ENCODE peak calls at places on chromosomes 16 and 17, in ten cellular contexts. One of them, this sample, is unnamed.

GRCh38 chr16:16940351-16940750 is 530.4 kb downstream of the XYLT1 start:
- DNase-seq in globus pallidus: no peak
- DNase-seq in coronary artery: no peak
- DNase-seq in T-helper 1 cell: no peak
- DNase-seq in effector memory CD4-positive, alpha-beta T cell: no peak
- DNase-seq in A549: no peak
- DNase-seq in breast epithelium: no peak
- DNase-seq in retinal pigment epithelial cell: no peak
- DNase-seq in fibroblast of the aortic adventitia: no peak
- DNase-seq in ovary: no peak
- DNase-seq in this sample: no peak

GRCh38 chr17:65418622-65419021 is 142.8 kb downstream of the AXIN2 start:
- DNase-seq in A549: no peak
- DNase-seq in globus pallidus: no peak
- DNase-seq in coronary artery: no peak
- DNase-seq in fibroblast of the aortic adventitia: no peak
- DNase-seq in ovary: no peak
- DNase-seq in breast epithelium: no peak
- DNase-seq in effector memory CD4-positive, alpha-beta T cell: no peak
- DNase-seq in T-helper 1 cell: no peak
- DNase-seq in retinal pigment epithelial cell: no peak
- DNase-seq in this sample: no peak

GRCh38 chr16:83887088-83887487 is 11.8 kb upstream of the MLYCD start:
- DNase-seq in A549: peak
- DNase-seq in globus pallidus: peak
- DNase-seq in T-helper 1 cell: no peak
- DNase-seq in coronary artery: no peak
- DNase-seq in effector memory CD4-positive, alpha-beta T cell: no peak
- DNase-seq in breast epithelium: no peak
- DNase-seq in retinal pigment epithelial cell: no peak
- DNase-seq in fibroblast of the aortic adventitia: no peak
- DNase-seq in ovary: no peak
- DNase-seq in this sample: no peak

GRCh38 chr17:3917391-3917931 is 1.2 kb upstream of the P2RX1 start:
- DNase-seq in A549: no peak
- DNase-seq in T-helper 1 cell: no peak
- DNase-seq in fibroblast of the aortic adventitia: peak
- DNase-seq in effector memory CD4-positive, alpha-beta T cell: no peak
- DNase-seq in ovary: peak
- DNase-seq in globus pallidus: no peak
- DNase-seq in breast epithelium: no peak
- DNase-seq in retinal pigment epithelial cell: no peak
- DNase-seq in coronary artery: no peak
- DNase-seq in this sample: no peak

GRCh38 chr17:81608082-81608481 is 28.8 kb downstream of the NPLOC4 start:
- DNase-seq in effector memory CD4-positive, alpha-beta T cell: no peak
- DNase-seq in retinal pigment epithelial cell: peak
- DNase-seq in fibroblast of the aortic adventitia: no peak
- DNase-seq in coronary artery: no peak
- DNase-seq in A549: no peak
- DNase-seq in T-helper 1 cell: no peak
- DNase-seq in breast epithelium: no peak
- DNase-seq in ovary: no peak
- DNase-seq in globus pallidus: no peak
- DNase-seq in this sample: no peak

GRCh38 chr16:82631701-82632685 is 5.2 kb downstream of the CDH13 start:
- DNase-seq in fibroblast of the aortic adventitia: no peak
- DNase-seq in effector memory CD4-positive, alpha-beta T cell: no peak
- DNase-seq in breast epithelium: no peak
- DNase-seq in retinal pigment epithelial cell: no peak
- DNase-seq in globus pallidus: no peak
- DNase-seq in T-helper 1 cell: no peak
- DNase-seq in A549: no peak
- DNase-seq in ovary: no peak
- DNase-seq in coronary artery: no peak
- DNase-seq in this sample: peak

GRCh38 chr16:19001788-19002187 is 18.1 kb downstream of the TMC7 start:
- DNase-seq in globus pallidus: peak
- DNase-seq in A549: no peak
- DNase-seq in coronary artery: no peak
- DNase-seq in breast epithelium: no peak
- DNase-seq in ovary: no peak
- DNase-seq in effector memory CD4-positive, alpha-beta T cell: no peak
- DNase-seq in T-helper 1 cell: no peak
- DNase-seq in retinal pigment epithelial cell: no peak
- DNase-seq in fibroblast of the aortic adventitia: peak
- DNase-seq in this sample: no peak

GRCh38 chr16:87436225-87437172 is 44.4 kb downstream of the MAP1LC3B start:
- DNase-seq in T-helper 1 cell: no peak
- DNase-seq in retinal pigment epithelial cell: no peak
- DNase-seq in globus pallidus: no peak
- DNase-seq in fibroblast of the aortic adventitia: peak
- DNase-seq in coronary artery: no peak
- DNase-seq in ovary: peak
- DNase-seq in effector memory CD4-positive, alpha-beta T cell: no peak
- DNase-seq in breast epithelium: no peak
- DNase-seq in A549: no peak
- DNase-seq in this sample: no peak

GRCh38 chr17:6910987-6911603 is 79.6 kb upstream of the TEKT1 start:
- DNase-seq in fibroblast of the aortic adventitia: peak
- DNase-seq in retinal pigment epithelial cell: no peak
- DNase-seq in effector memory CD4-positive, alpha-beta T cell: no peak
- DNase-seq in T-helper 1 cell: no peak
- DNase-seq in breast epithelium: no peak
- DNase-seq in globus pallidus: peak
- DNase-seq in coronary artery: no peak
- DNase-seq in ovary: no peak
- DNase-seq in A549: peak
- DNase-seq in this sample: no peak

GRCh38 chr17:61467416-61468262 is 15.4 kb downstream of the TBX4 start:
- DNase-seq in ovary: peak
- DNase-seq in fibroblast of the aortic adventitia: peak
- DNase-seq in T-helper 1 cell: no peak
- DNase-seq in A549: no peak
- DNase-seq in coronary artery: no peak
- DNase-seq in retinal pigment epithelial cell: peak
- DNase-seq in globus pallidus: no peak
- DNase-seq in effector memory CD4-positive, alpha-beta T cell: no peak
- DNase-seq in breast epithelium: no peak
- DNase-seq in this sample: peak

GRCh38 chr17:10737168-10737622 is 7.4 kb upstream of the TMEM220 start:
- DNase-seq in A549: peak
- DNase-seq in fibroblast of the aortic adventitia: peak
- DNase-seq in coronary artery: no peak
- DNase-seq in T-helper 1 cell: no peak
- DNase-seq in breast epithelium: peak
- DNase-seq in effector memory CD4-positive, alpha-beta T cell: no peak
- DNase-seq in globus pallidus: peak
- DNase-seq in retinal pigment epithelial cell: no peak
- DNase-seq in ovary: peak
- DNase-seq in this sample: peak

GRCh38 chr16:10558746-10559641 is 21.4 kb downstream of the EMP2 start:
- DNase-seq in breast epithelium: peak
- DNase-seq in coronary artery: peak
- DNase-seq in retinal pigment epithelial cell: no peak
- DNase-seq in ovary: peak
- DNase-seq in A549: no peak
- DNase-seq in effector memory CD4-positive, alpha-beta T cell: no peak
- DNase-seq in fibroblast of the aortic adventitia: peak
- DNase-seq in T-helper 1 cell: no peak
- DNase-seq in globus pallidus: peak
- DNase-seq in this sample: no peak

GRCh38 chr16:62077998-62078397 is 41.8 kb upstream of the CDH8 start:
- DNase-seq in breast epithelium: no peak
- DNase-seq in globus pallidus: peak
- DNase-seq in ovary: no peak
- DNase-seq in fibroblast of the aortic adventitia: no peak
- DNase-seq in effector memory CD4-positive, alpha-beta T cell: no peak
- DNase-seq in A549: no peak
- DNase-seq in T-helper 1 cell: no peak
- DNase-seq in coronary artery: no peak
- DNase-seq in retinal pigment epithelial cell: no peak
- DNase-seq in this sample: peak

GRCh38 chr17:12619444-12620199 is 46.1 kb upstream of the MYOCD start:
- DNase-seq in fibroblast of the aortic adventitia: peak
- DNase-seq in coronary artery: no peak
- DNase-seq in A549: no peak
- DNase-seq in effector memory CD4-positive, alpha-beta T cell: no peak
- DNase-seq in retinal pigment epithelial cell: no peak
- DNase-seq in breast epithelium: no peak
- DNase-seq in globus pallidus: no peak
- DNase-seq in ovary: peak
- DNase-seq in T-helper 1 cell: no peak
- DNase-seq in this sample: no peak

This sample was measured in HEK293T.